ENCODE peak calls at places on chromosomes 7 and 10, in nine cellular contexts. A, G, M, S, Y, K, D, O and T are unnamed samples.

GRCh38 chr10:49609283-49610014 is 661 bp upstream of the SLC18A3 start:
- DNase-seq in A (no peak), G (no peak), M (no peak), S (peak; percentile 29), Y (no peak), K (no peak), D (peak; percentile 52), O (no peak), T (no peak)

GRCh38 chr10:34343764-34344163 is 471.3 kb downstream of the PARD3 start:
- DNase-seq in A (no peak), G (no peak), M (no peak), S (no peak), Y (peak; percentile 41), K (no peak), D (no peak), O (no peak), T (no peak)

GRCh38 chr10:48215983-48216505 is 58.5 kb downstream of the FRMPD2 start:
- DNase-seq in A (no peak), G (no peak), M (no peak), S (no peak), Y (no peak), K (no peak), D (no peak), O (no peak), T (no peak)

GRCh38 chr7:120735791-120736190 is 122.2 kb downstream of the TSPAN12 start:
- DNase-seq in A (no peak), G (no peak), M (no peak), S (no peak), Y (peak; percentile 72), K (no peak), D (no peak), O (no peak), T (no peak)

GRCh38 chr7:82050792-82051191 is 280.9 kb upstream of the HGF start:
- DNase-seq in A (no peak), G (no peak), M (no peak), S (peak; percentile 23), Y (peak; percentile 87), K (no peak), D (no peak), O (no peak), T (no peak)

GRCh38 chr10:123061865-123062264 is 53.1 kb downstream of the ACADSB start:
- DNase-seq in A (no peak), G (no peak), M (no peak), S (no peak), Y (no peak), K (no peak), D (no peak), O (no peak), T (no peak)

GRCh38 chr7:127654404-127655392 is 2.7 kb downstream of the SND1 start:
- DNase-seq in A (no peak), G (no peak), M (no peak), S (no peak), Y (no peak), K (no peak), D (peak; percentile 33), O (no peak), T (no peak)

GRCh38 chr10:34689053-34689452 is 126.0 kb downstream of the PARD3 start:
- DNase-seq in A (no peak), G (no peak), M (no peak), S (no peak), Y (peak; percentile 68), K (no peak), D (no peak), O (no peak), T (no peak)

GRCh38 chr7:29369909-29370488 is 175.4 kb downstream of the CHN2 start:
- DNase-seq in A (no peak), G (no peak), M (no peak), S (no peak), Y (no peak), K (no peak), D (no peak), O (no peak), T (no peak)

GRCh38 chr10:48589266-48589665 is 15.6 kb downstream of the ARHGAP22 start:
- DNase-seq in A (no peak), G (no peak), M (no peak), S (no peak), Y (peak; percentile 97), K (no peak), D (no peak), O (no peak), T (no peak)

GRCh38 chr7:140159487-140159886 is 17.3 kb downstream of the KDM7A start:
- DNase-seq in A (no peak), G (no peak), M (no peak), S (no peak), Y (peak; percentile 38), K (no peak), D (no peak), O (no peak), T (no peak)

GRCh38 chr10:30114871-30115270 is 55.5 kb upstream of the JCAD start:
- DNase-seq in A (no peak), G (no peak), M (no peak), S (peak; percentile 56), Y (peak; percentile 26), K (no peak), D (peak; percentile 32), O (no peak), T (no peak)

GRCh38 chr7:132575336-132575986 is 809 bp downstream of the PLXNA4 start:
- DNase-seq in A (no peak), G (peak; percentile 27), M (no peak), S (peak; percentile 71), Y (peak; percentile 18), K (no peak), D (peak; percentile 82), O (peak; percentile 36), T (no peak)

GRCh38 chr10:69750726-69751125 is 51.0 kb upstream of the COL13A1 start:
- DNase-seq in A (no peak), G (no peak), M (no peak), S (no peak), Y (no peak), K (no peak), D (no peak), O (no peak), T (no peak)

DNA sequence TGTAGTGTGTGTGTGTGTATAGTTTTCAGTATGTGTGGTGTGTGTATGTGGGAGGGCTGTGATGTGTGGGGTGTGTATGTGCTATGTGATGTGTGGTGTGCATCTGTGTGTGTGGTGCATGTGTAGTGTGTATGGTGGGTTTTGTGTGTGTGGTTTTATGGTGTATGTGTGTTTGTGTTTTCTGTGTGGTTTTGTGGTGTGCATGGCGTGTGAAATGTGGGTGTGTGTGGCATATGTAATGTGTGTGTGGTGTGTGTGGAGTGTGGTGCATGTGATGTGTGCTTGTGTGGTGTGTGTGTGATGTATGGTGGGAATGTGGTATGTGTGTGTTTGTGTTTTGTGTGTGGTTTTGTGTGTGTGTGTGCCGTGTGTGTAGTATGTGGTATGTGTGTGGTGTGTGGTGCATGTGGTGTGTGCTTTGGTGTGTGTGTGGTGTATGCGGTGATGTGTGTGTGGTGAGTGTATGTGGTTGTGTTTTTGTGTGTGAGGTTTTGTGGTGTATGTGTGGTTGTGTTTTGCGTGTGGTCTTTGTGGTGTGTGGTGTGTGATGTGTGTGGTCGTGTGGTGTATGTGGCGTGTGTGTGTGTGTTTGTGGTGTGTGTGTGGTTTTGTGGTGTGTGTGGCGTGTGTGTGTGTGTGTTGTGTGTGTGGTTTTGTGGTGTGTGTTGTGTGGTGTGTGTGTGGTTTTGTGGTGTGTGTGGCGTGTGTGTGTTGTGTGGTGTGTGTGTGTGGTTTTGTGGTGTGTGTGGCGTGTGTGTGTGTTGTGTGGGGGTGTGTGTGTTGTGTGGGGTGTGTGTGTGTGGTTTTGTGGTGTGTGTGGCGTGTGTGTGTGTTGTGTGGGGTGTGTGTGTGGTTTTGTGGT is 18.0 kb upstream of the PPP2R2D start:
- DNase-seq in A (no peak), G (no peak), M (no peak), S (no peak), Y (no peak), K (no peak), D (no peak), O (no peak), T (no peak)
- H3K27ac ChIP-seq in A (no peak overlapping the region), G (no peak overlapping the region), M (no peak overlapping the region), S (no peak overlapping the region), Y (no peak overlapping the region), K (no peak overlapping the region), D (no peak overlapping the region), O (no peak overlapping the region), T (no peak overlapping the region)

GRCh38 chr10:98467506-98468318 is 21.0 kb upstream of the HPS1 start:
- DNase-seq in A (peak; percentile 62), G (peak; percentile 40), M (peak; percentile 76), S (peak; percentile 91), Y (peak; percentile 83), K (peak; percentile 82), D (peak; percentile 93), O (peak; percentile 90), T (peak; percentile 87)

GRCh38 chr10:98474628-98475027 is 27.9 kb upstream of the HPS1 start:
- DNase-seq in A (no peak), G (no peak), M (no peak), S (no peak), Y (no peak), K (no peak), D (no peak), O (no peak), T (no peak)

GRCh38 chr10:98469532-98469931 is 22.8 kb upstream of the HPS1 start:
- DNase-seq in A (no peak), G (no peak), M (no peak), S (no peak), Y (no peak), K (no peak), D (no peak), O (no peak), T (no peak)

GRCh38 chr10:98472171-98472570 is 25.4 kb upstream of the HPS1 start:
- DNase-seq in A (no peak), G (no peak), M (no peak), S (no peak), Y (no peak), K (peak; percentile 35), D (peak; percentile 78), O (no peak), T (no peak)

GRCh38 chr10:98470850-98471249 is 24.1 kb upstream of the HPS1 start:
- DNase-seq in A (no peak), G (no peak), M (no peak), S (no peak), Y (no peak), K (no peak), D (no peak), O (no peak), T (no peak)
- H3K27ac ChIP-seq in A (no peak overlapping the region), G (no peak overlapping the region), M (no peak overlapping the region), S (no peak overlapping the region), Y (no peak overlapping the region), K (no peak overlapping the region), D (no peak overlapping the region), O (no peak overlapping the region), T (no peak overlapping the region)

GRCh38 chr10:72000073-72001025 is 36.2 kb downstream of the CHST3 start:
- DNase-seq in A (no peak), G (no peak), M (no peak), S (no peak), Y (no peak), K (no peak), D (no peak), O (no peak), T (no peak)
- H3K27ac ChIP-seq in A (peak overlapping the region; percentile 98), G (peak overlapping the region; percentile 73), M (no peak overlapping the region), S (no peak overlapping the region), Y (peak overlapping the region; percentile 80), K (no peak overlapping the region), D (no peak overlapping the region), O (peak overlapping the region; percentile 82), T (peak overlapping the region; percentile 75)

DNA sequence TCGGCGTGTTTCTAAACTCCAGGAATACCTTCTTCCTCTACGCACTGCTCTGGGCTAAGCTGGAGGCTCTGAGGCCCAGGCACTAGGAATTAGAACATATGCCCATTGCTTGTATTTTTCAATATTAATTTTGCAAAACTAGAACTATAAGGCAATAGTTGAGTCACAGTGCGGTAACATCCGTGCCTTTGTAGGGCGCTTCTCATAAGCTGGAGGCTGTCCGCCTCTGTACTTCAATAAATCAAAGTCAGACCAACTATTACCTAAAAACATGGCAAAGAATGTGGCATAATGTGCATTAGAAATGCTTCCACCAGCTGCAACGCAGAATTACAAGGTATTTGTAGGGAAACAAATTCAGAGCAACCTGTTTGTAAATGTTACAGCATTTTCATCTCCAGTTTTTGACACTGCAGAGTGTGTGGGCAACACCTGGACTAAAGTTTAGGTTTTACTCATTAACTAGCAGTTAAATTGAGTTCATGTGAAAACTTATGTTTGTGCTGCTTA is 440 bp upstream of the MINDY3 start:
- DNase-seq in A (no peak), G (no peak), M (no peak), S (no peak), Y (no peak), K (no peak), D (no peak), O (no peak), T (no peak)
- H3K27ac ChIP-seq in A (peak overlapping the region; percentile 10), G (peak overlapping the region; percentile 78), M (peak overlapping the region; percentile 28), S (peak overlapping the region; percentile 29), Y (peak overlapping the region; percentile 67), K (no peak overlapping the region), D (no peak overlapping the region), O (peak overlapping the region; percentile 85), T (peak overlapping the region; percentile 80)